ENCODE peak calls at places on chromosomes 12 and 14, in seven cellular contexts. I is transverse colon, M is stomach, N is HepG2, F is suprapubic skin, G is sigmoid colon, B is A549. R is an unnamed sample.
A peak's percentile ranks its signal among the peaks of the same experiment; 100 is the strongest.

GRCh38 chr14:83826838-83827237 is 1703.1 kb upstream of the FLRT2 start:
- DNase-seq in I (no peak), M (no peak), N (no peak), F (no peak), G (no peak), B (no peak), R (no peak)

GRCh38 chr12:78951746-78952532 is 87.4 kb downstream of the SYT1 start:
- DNase-seq in I (no peak), M (no peak), N (no peak), F (no peak), G (no peak), B (no peak), R (no peak)

GRCh38 chr12:115213538-115213961 is 529.6 kb upstream of the TBX3 start:
- DNase-seq in I (no peak), M (no peak), N (no peak), F (no peak), G (no peak), B (no peak), R (no peak)

GRCh38 chr12:79275631-79276030 is 411.1 kb downstream of the SYT1 start:
- DNase-seq in I (no peak), M (no peak), N (no peak), F (no peak), G (no peak), B (no peak), R (no peak)

GRCh38 chr12:9649532-9649940 is 20.0 kb upstream of the CLEC2D start:
- DNase-seq in I (no peak), M (no peak), N (no peak), F (no peak), G (no peak), B (no peak), R (no peak)

GRCh38 chr12:53127169-53127568 is 23.9 kb downstream of the SOAT2 start:
- DNase-seq in I (no peak), M (no peak), N (no peak), F (no peak), G (no peak), B (no peak), R (no peak)

GRCh38 chr12:93536766-93537515 is 35.5 kb upstream of the SOCS2 start:
- DNase-seq in I (no peak), M (no peak), N (no peak), F (no peak), G (no peak), B (no peak), R (no peak)

GRCh38 chr12:82479511-82479910 is 121.2 kb downstream of the METTL25 start:
- DNase-seq in I (no peak), M (no peak), N (no peak), F (no peak), G (no peak), B (no peak), R (no peak)

GRCh38 chr12:92863255-92863654 is 65.8 kb downstream of the EEA1 start:
- DNase-seq in I (no peak), M (no peak), N (no peak), F (no peak), G (no peak), B (no peak), R (no peak)

GRCh38 chr14:61444215-61444768 is 122.9 kb downstream of the PRKCH start:
- DNase-seq in I (peak; percentile 38), M (no peak), N (no peak), F (no peak), G (no peak), B (no peak), R (no peak)

GRCh38 chr12:122872815-122873361 is 23.0 kb downstream of the VPS37B start:
- DNase-seq in I (no peak), M (peak; percentile 43), N (no peak), F (no peak), G (peak; percentile 33), B (no peak), R (no peak)

GRCh38 chr12:31002999-31003398 is 70.7 kb upstream of the DDX11 start:
- DNase-seq in I (no peak), M (no peak), N (no peak), F (peak; percentile 25), G (peak; percentile 46), B (no peak), R (no peak)

GRCh38 chr14:53055003-53055402 is 98.1 kb downstream of the DDHD1 start:
- DNase-seq in I (no peak), M (no peak), N (peak; percentile 38), F (no peak), G (no peak), B (peak; percentile 28), R (no peak)

GRCh38 chr12:98253207-98253606 is 262.2 kb upstream of the TMPO start:
- DNase-seq in I (no peak), M (no peak), N (no peak), F (no peak), G (no peak), B (no peak), R (no peak)

GRCh38 chr14:77061630-77062029 is 33.1 kb upstream of the IRF2BPL start:
- DNase-seq in I (no peak), M (no peak), N (no peak), F (no peak), G (no peak), B (no peak), R (no peak)
- H3K27ac ChIP-seq in I (no peak overlapping the region), M (no peak overlapping the region), N (no peak overlapping the region), F (no peak overlapping the region), G (no peak overlapping the region), B (no peak overlapping the region), R (no peak overlapping the region)

GRCh38 chr12:94560416-94561221 is 89.7 kb downstream of the TMCC3 start:
- DNase-seq in I (peak; percentile 61), M (no peak), N (no peak), F (no peak), G (no peak), B (peak; percentile 21), R (peak; percentile 53)
- TF ChIP-seq EP300 in I (no peak), M (no peak), N (no peak), F (no peak), G (no peak), B (no peak), R (no peak)

DNA sequence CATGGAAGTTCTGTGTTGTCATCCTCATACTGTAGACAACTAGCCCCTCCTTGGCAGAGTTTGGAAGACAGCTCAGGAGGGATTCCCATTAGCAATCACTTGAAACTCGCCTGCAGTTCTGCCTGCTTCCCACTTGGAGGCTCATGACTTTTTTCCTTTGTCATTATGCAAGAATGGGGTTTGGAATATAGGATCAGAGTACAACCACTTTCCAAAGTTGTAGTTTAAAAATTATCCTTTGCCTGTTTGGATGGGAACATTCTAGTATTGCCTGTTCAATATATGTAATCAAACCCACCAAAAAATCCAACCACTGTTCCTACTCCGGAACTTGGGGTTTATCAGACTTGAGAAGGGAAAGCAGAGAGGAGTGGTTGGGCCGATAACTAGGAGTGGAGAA is 2.1 kb upstream of the GPD1 start:
- DNase-seq in I (no peak), M (no peak), N (peak; percentile 55), F (no peak), G (no peak), B (peak; percentile 65), R (no peak)
- H3K27ac ChIP-seq in I (no peak overlapping the region), M (no peak overlapping the region), N (peak overlapping the region; percentile 73), F (no peak overlapping the region), G (no peak overlapping the region), B (no peak overlapping the region), R (no peak overlapping the region)

DNA sequence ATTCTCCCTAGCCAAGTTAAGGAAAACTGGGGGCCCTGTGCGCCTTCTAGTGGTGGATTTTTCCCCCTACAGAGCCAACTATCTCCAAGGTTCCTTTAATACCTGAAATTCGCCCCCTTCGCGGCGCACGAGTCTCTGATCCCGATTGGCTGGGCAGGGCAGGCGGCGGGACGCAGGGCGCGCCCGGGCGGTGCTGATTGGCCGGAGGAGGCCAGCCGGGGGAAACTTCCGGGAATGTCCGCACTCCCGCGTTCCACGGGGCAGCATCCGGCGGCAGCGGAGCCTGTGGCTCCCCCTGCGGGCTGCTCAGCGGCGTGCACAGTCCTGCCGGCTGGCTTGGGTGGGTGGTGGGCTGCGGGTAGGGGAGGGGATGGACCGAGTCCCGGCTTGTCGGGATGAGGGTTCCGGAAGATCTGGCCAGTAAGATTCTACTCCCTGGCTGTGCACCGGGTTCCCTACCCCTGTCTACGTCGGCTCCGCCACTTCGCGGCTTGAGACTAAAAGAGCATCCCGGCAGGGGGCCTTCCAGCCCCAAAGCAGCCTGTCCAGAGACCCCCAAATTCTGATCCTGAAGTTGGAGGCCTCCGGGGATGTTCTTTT is at the start of gene NABP2:
- DNase-seq in I (peak; percentile 99), M (peak; percentile 98), N (peak; percentile 92), F (peak; percentile 99), G (peak; percentile 99), B (peak; percentile 99), R (peak; percentile 97)
- TF ChIP-seq EP300 in I (no peak), M (no peak), N (no peak), F (no peak), G (no peak), B (no peak), R (peak; percentile 54)

GRCh38 chr12:94686834-94687628 is 36.7 kb upstream of the TMCC3 start:
- DNase-seq in I (no peak), M (no peak), N (no peak), F (no peak), G (no peak), B (no peak), R (no peak)

GRCh38 chr12:94689002-94689645 is 38.8 kb upstream of the TMCC3 start:
- DNase-seq in I (no peak), M (no peak), N (no peak), F (no peak), G (no peak), B (no peak), R (no peak)

GRCh38 chr12:94694732-94695131 is 44.4 kb upstream of the TMCC3 start:
- DNase-seq in I (no peak), M (no peak), N (no peak), F (no peak), G (no peak), B (no peak), R (no peak)

GRCh38 chr12:94690199-94690695 is 39.9 kb upstream of the TMCC3 start:
- DNase-seq in I (no peak), M (no peak), N (peak; percentile 12), F (no peak), G (no peak), B (no peak), R (no peak)

GRCh38 chr12:94689646-94690036 is 39.3 kb upstream of the TMCC3 start:
- DNase-seq in I (no peak), M (no peak), N (no peak), F (no peak), G (no peak), B (no peak), R (peak; percentile 30)
- H3K27ac ChIP-seq in I (peak overlapping the region; percentile 47), M (peak overlapping the region; percentile 59), N (no peak overlapping the region), F (peak overlapping the region; percentile 60), G (peak overlapping the region; percentile 25), B (no peak overlapping the region), R (peak overlapping the region; percentile 63)

GRCh38 chr12:45502481-45502880 is 227.0 kb upstream of the ARID2 start:
- DNase-seq in I (no peak), M (no peak), N (no peak), F (no peak), G (no peak), B (no peak), R (no peak)
- TF ChIP-seq EP300 in I (no peak), M (no peak), N (no peak), F (no peak), G (no peak), B (no peak), R (no peak)

DNA sequence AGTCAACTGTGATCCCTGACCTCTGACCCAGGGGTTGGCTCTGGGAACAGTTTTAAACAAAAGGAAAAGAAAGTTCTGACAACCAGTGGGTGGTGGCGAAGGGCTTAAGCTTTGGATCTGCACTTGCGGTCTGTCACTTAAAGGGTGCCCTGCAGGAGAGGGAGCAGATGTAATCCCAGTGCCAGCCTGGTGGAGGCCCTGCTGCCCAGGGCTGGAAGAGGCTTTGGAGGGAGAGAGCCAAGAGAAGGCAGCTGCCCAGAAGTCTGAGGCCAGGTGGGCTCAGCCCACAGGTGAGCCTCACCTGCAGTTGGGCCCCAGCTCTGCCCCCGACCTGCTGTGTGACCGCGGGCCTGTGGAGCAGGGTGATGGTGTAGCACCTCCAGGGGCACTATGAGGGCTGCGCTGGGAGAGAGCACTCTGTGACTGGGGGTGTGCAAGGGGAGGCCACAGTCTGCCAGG is 19.1 kb downstream of the SH2B3 start:
- DNase-seq in I (no peak), M (no peak), N (no peak), F (no peak), G (no peak), B (no peak), R (no peak)
- H3K27ac ChIP-seq in I (no peak overlapping the region), M (no peak overlapping the region), N (no peak overlapping the region), F (no peak overlapping the region), G (no peak overlapping the region), B (no peak overlapping the region), R (no peak overlapping the region)

R was measured in ovary.